ENCODE peak calls at places on chromosomes 7 and 10, in seven cellular contexts. G is cardiac fibroblast; T is nephron progenitor cell; P is T-helper 22 cell; R is HuH-7; N is activated CD4-positive, alpha-beta T cell treated with anti-CD3 and anti-CD28 coated beads, Interleukin-2, amount 50 U/mL, for 4 hours; W is glomerular endothelial cell. F is an unnamed sample.
A peak's percentile ranks its signal among the peaks of the same experiment; 100 is the strongest.

GRCh38 chr10:10782603-10783002 is 235.1 kb upstream of the CELF2 start:
- DNase-seq in G (peak; percentile 69), T (no peak), P (no peak), R (no peak), N (no peak), W (no peak), F (no peak)

GRCh38 chr10:24027107-24027506 is 181.8 kb upstream of the KIAA1217 start:
- DNase-seq in G (peak; percentile 5), T (no peak), P (no peak), R (no peak), N (no peak), W (no peak), F (no peak)

GRCh38 chr7:77727936-77728701 is 31.9 kb downstream of the RSBN1L start:
- DNase-seq in G (peak; percentile 44), T (no peak), P (no peak), R (no peak), N (no peak), W (no peak), F (peak; percentile 2)

GRCh38 chr10:122342293-122343134 is 32.0 kb upstream of the PLEKHA1 start:
- DNase-seq in G (peak; percentile 70), T (peak; percentile 17), P (peak; percentile 11), R (peak; percentile 52), N (peak; percentile 53), W (peak; percentile 14), F (peak; percentile 64)

GRCh38 chr7:158771-159170 is 33.6 kb upstream of the FAM20C start:
- DNase-seq in G (no peak), T (no peak), P (no peak), R (no peak), N (no peak), W (no peak), F (no peak)

GRCh38 chr7:778968-779451 is 51.9 kb upstream of the PRKAR1B start:
- DNase-seq in G (no peak), T (no peak), P (no peak), R (no peak), N (no peak), W (no peak), F (no peak)

GRCh38 chr7:11228515-11228914 is 254.8 kb downstream of the PHF14 start:
- DNase-seq in G (peak; percentile 55), T (no peak), P (no peak), R (no peak), N (no peak), W (no peak), F (peak; percentile 77)

GRCh38 chr7:132417037-132417906 is 159.0 kb downstream of the PLXNA4 start:
- DNase-seq in G (peak; percentile 17), T (no peak), P (no peak), R (no peak), N (no peak), W (no peak), F (peak; percentile 73)

GRCh38 chr7:27482219-27482618 is 180.5 kb downstream of the HIBADH start:
- DNase-seq in G (no peak), T (no peak), P (no peak), R (no peak), N (no peak), W (no peak), F (no peak)

GRCh38 chr10:82150123-82150900 is 275.3 kb downstream of the NRG3 start:
- DNase-seq in G (peak; percentile 71), T (peak; percentile 56), P (no peak), R (peak; percentile 10), N (no peak), W (no peak), F (peak; percentile 69)

GRCh38 chr10:75399461-75400162 is 2.0 kb downstream of the ZNF503 start:
- DNase-seq in G (peak; percentile 86), T (peak; percentile 75), P (no peak), R (peak; percentile 73), N (peak; percentile 39), W (no peak), F (peak; percentile 81)

GRCh38 chr7:142587578-142588191 is 161.6 kb upstream of the PRSS1 start:
- DNase-seq in G (peak; percentile 90), T (no peak), P (no peak), R (peak; percentile 70), N (no peak), W (peak; percentile 63), F (peak; percentile 85)

GRCh38 chr7:113710310-113711106 is 208.3 kb downstream of the PPP1R3A start:
- DNase-seq in G (peak; percentile 90), T (peak; percentile 59), P (no peak), R (peak; percentile 28), N (peak; percentile 1), W (peak; percentile 76), F (peak; percentile 89)

GRCh38 chr7:43647772-43648643 is 65.1 kb downstream of the STK17A start:
- DNase-seq in G (peak; percentile 99), T (no peak), P (peak; percentile 26), R (no peak), N (no peak), W (peak; percentile 95), F (peak; percentile 97)

GRCh38 chr7:127833641-127834040 is 181.6 kb downstream of the SND1 start:
- DNase-seq in G (peak; percentile 64), T (no peak), P (no peak), R (no peak), N (no peak), W (no peak), F (peak; percentile 63)

GRCh38 chr10:48243487-48243886 is 31.0 kb downstream of the FRMPD2 start:
- DNase-seq in G (no peak), T (no peak), P (no peak), R (no peak), N (no peak), W (no peak), F (no peak)

GRCh38 chr10:116138897-116139296 is 134.1 kb downstream of the GFRA1 start:
- DNase-seq in G (no peak), T (no peak), P (no peak), R (no peak), N (no peak), W (no peak), F (no peak)